ENCODE peak calls at places on chromosomes 4 and X, in seven cellular contexts. L is IMR-90, M is stomach, C is Peyer's patch, P is spleen, W is transverse colon, A is heart left ventricle. T is an unnamed sample.
A peak's percentile ranks its signal among the peaks of the same experiment; 100 is the strongest.

GRCh38 chr4:153731239-153731638 is 28.6 kb downstream of the RNF175 start:
- DNase-seq in L (peak; percentile 64), M (no peak), C (no peak), P (no peak), W (no peak), A (no peak), T (no peak)

GRCh38 chr4:169724251-169724650 is 33.5 kb downstream of the HPF1 start:
- DNase-seq in L (peak; percentile 52), M (no peak), C (no peak), P (no peak), W (no peak), A (no peak), T (no peak)

GRCh38 chr4:8817081-8817812 is 54.4 kb downstream of the HMX1 start:
- DNase-seq in L (no peak), M (peak; percentile 13), C (no peak), P (peak; percentile 40), W (no peak), A (peak; percentile 2), T (no peak)

GRCh38 chrX:49838374-49838773 is 9.3 kb downstream of the PAGE4 start:
- DNase-seq in L (peak; percentile 15), M (peak; percentile 34), C (no peak), P (no peak), W (peak; percentile 13), A (no peak), T (peak; percentile 26)

GRCh38 chr4:114264877-114265291 is 285.4 kb upstream of the ARSJ start:
- DNase-seq in L (peak; percentile 63), M (no peak), C (no peak), P (no peak), W (no peak), A (no peak), T (no peak)

GRCh38 chr4:97144199-97144598 is 999.1 kb downstream of the STPG2 start:
- DNase-seq in L (no peak), M (no peak), C (no peak), P (no peak), W (no peak), A (no peak), T (no peak)

GRCh38 chr4:139783761-139784484 is 118.3 kb downstream of the MGST2 start:
- DNase-seq in L (no peak), M (no peak), C (no peak), P (no peak), W (no peak), A (no peak), T (no peak)

GRCh38 chr4:136505020-136505419 is 1027.3 kb downstream of the PCDH18 start:
- DNase-seq in L (no peak), M (no peak), C (no peak), P (no peak), W (no peak), A (no peak), T (no peak)

GRCh38 chrX:68675466-68675865 is 28.0 kb downstream of the STARD8 start:
- DNase-seq in L (no peak), M (no peak), C (no peak), P (no peak), W (no peak), A (no peak), T (no peak)

GRCh38 chr4:40971346-40971745 is 221.6 kb downstream of the NSUN7 start:
- DNase-seq in L (no peak), M (no peak), C (no peak), P (no peak), W (no peak), A (no peak), T (no peak)

GRCh38 chr4:88761861-88762523 is 64.4 kb upstream of the NAP1L5 start:
- DNase-seq in L (no peak), M (no peak), C (no peak), P (no peak), W (no peak), A (no peak), T (no peak)

GRCh38 chr4:39330353-39330752 is 35.8 kb downstream of the RFC1 start:
- DNase-seq in L (no peak), M (no peak), C (no peak), P (no peak), W (no peak), A (no peak), T (no peak)

GRCh38 chr4:160809576-160809975 is 1354.2 kb downstream of the FSTL5 start:
- DNase-seq in L (no peak), M (no peak), C (no peak), P (no peak), W (no peak), A (no peak), T (no peak)

GRCh38 chrX:132090370-132091152 is 37.3 kb downstream of the FRMD7 start:
- DNase-seq in L (no peak), M (no peak), C (no peak), P (no peak), W (no peak), A (no peak), T (no peak)

GRCh38 chrX:51361251-51361650 is 28.6 kb downstream of the NUDT10 start:
- DNase-seq in L (no peak), M (no peak), C (no peak), P (no peak), W (no peak), A (no peak), T (no peak)

GRCh38 chr4:123340381-123340701 is 56.3 kb upstream of the SPRY1 start:
- DNase-seq in L (peak; percentile 95), M (no peak), C (no peak), P (no peak), W (no peak), A (no peak), T (no peak)

GRCh38 chr4:125432078-125432477 is 117.3 kb downstream of the FAT4 start:
- DNase-seq in L (peak; percentile 20), M (no peak), C (no peak), P (no peak), W (no peak), A (peak; percentile 27), T (no peak)

GRCh38 chrX:69503835-69504625 is at the start of gene NALF2:
- DNase-seq in L (peak; percentile 11), M (peak; percentile 58), C (no peak), P (no peak), W (peak; percentile 40), A (peak; percentile 59), T (peak; percentile 71)

GRCh38 chr4:119300388-119301131 is 21.4 kb downstream of the FABP2 start:
- DNase-seq in L (peak; percentile 89), M (peak; percentile 97), C (peak; percentile 90), P (peak; percentile 99), W (peak; percentile 97), A (peak; percentile 94), T (peak; percentile 96)

GRCh38 chrX:48835524-48836329 is at the start of gene PCSK1N:
- DNase-seq in L (no peak), M (no peak), C (no peak), P (no peak), W (no peak), A (no peak), T (no peak)

GRCh38 chrX:18354369-18355329 is at the start of gene SCML2:
- DNase-seq in L (peak; percentile 21), M (peak; percentile 35), C (no peak), P (peak; percentile 79), W (peak; percentile 41), A (peak; percentile 39), T (peak; percentile 53)

GRCh38 chr4:5724377-5724776 is 13.4 kb downstream of the EVC start:
- DNase-seq in L (no peak), M (no peak), C (no peak), P (no peak), W (no peak), A (no peak), T (peak; percentile 26)

GRCh38 chr4:25088342-25088952 is 57.7 kb upstream of the LGI2 start:
- DNase-seq in L (peak; percentile 13), M (no peak), C (no peak), P (no peak), W (no peak), A (peak; percentile 65), T (no peak)

GRCh38 chrX:47577424-47577823 is 4.8 kb upstream of the TIMP1 start:
- DNase-seq in L (no peak), M (no peak), C (no peak), P (no peak), W (no peak), A (no peak), T (no peak)
- H3K4me1 ChIP-seq in L (peaks cover 34% of the 10 kb centered on the region), M (peaks cover 14% of the 10 kb centered on the region), C (no peaks in the 10 kb centered on the region), P (no peaks in the 10 kb centered on the region), W (peaks cover 9% of the 10 kb centered on the region), A (peaks cover 10% of the 10 kb centered on the region), T (peaks cover 5% of the 10 kb centered on the region)

GRCh38 chrX:75582511-75582910 is 59.7 kb upstream of the ZDHHC15 start:
- DNase-seq in L (no peak), M (no peak), C (no peak), P (no peak), W (no peak), A (no peak), T (no peak)
- TF ChIP-seq POLR2A in L (no peak), M (no peak), C (no peak), P (no peak), W (no peak), A (no peak), T (no peak)

DNA sequence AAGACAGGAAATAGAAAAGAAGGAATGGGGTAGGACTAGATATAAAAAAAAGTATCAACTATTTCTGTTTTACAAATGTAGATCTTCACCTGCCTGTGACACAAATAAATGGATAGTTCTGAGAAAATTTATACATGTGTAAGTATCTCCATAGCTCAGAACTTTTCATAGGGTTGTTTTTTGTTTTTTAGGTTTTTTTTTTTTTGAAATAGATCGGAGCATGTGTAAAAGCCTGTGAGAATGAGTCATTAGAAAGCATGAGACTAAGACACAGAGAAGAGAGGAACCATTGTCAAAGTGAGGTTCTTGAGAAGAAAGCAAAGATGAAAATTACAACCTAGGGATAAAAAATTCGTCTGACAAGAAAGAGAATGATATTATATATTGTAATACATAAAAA is 481.6 kb downstream of the PABPC4L start:
- DNase-seq in L (no peak), M (no peak), C (no peak), P (no peak), W (no peak), A (no peak), T (no peak)
- H3K4me3 ChIP-seq in L (no peak overlapping the region), M (no peak overlapping the region), C (no peak overlapping the region), P (no peak overlapping the region), W (no peak overlapping the region), A (no peak overlapping the region), T (no peak overlapping the region)

GRCh38 chr4:107774681-107775080 is 50.1 kb upstream of the SGMS2 start:
- DNase-seq in L (no peak), M (no peak), C (no peak), P (no peak), W (no peak), A (no peak), T (no peak)
- H3K4me1 ChIP-seq in L (no peaks in the 10 kb centered on the region), M (no peaks in the 10 kb centered on the region), C (no peaks in the 10 kb centered on the region), P (no peaks in the 10 kb centered on the region), W (no peaks in the 10 kb centered on the region), A (no peaks in the 10 kb centered on the region), T (no peaks in the 10 kb centered on the region)

DNA sequence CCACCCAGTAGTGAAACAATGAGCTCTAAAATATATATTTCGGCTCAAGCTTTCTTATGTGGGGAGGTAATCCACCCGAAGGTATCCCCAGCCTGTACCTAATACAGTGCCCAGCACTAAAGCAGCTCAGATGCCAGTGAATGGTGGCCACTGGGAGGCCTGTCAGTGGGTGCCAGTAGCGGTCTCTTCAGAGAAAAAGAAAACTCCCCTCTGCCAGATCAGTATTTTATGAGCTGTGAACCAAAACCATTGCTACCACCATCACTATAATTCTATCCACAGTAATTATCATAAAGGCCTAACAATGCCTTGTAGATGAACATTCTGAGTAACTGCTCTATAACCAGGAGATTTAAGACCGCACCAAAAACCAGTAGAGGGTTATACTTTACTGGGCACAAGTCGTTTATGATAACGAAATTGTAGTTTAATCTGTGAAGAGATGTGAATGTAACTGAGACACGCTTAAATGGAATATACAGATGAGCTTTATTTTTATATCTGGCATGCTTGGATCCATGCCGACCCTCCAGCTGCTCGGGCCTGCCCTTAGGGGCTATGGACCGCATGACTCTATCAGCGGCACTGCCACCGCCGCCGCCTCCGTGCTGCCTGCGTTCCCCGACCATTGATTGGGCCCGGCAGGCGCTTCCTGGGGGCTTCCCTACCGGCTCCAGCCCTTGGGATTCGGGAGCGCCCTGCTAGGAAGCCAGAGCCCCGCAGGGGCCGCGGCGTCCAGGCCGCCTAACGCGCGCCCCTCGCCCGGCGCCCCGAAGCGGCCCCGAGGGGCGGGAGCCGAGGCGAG is 586 bp upstream of the NFKB1 start:
- DNase-seq in L (peak; percentile 61), M (peak; percentile 50), C (peak; percentile 49), P (peak; percentile 91), W (peak; percentile 52), A (peak; percentile 66), T (peak; percentile 78)
- TF ChIP-seq POLR2A in L (peak; percentile 69), M (no peak), C (no peak), P (no peak), W (peak; percentile 19), A (no peak), T (no peak)

T was measured in adrenal gland.